ENCODE peak calls at places on chromosomes 12 and 14, in six cellular contexts. D, Q, E, S, I and K are unnamed samples.
A peak's percentile ranks its signal among the peaks of the same experiment; 100 is the strongest.

GRCh38 chr14:59870277-59871165 is at the start of gene RTN1:
- DNase-seq in D (no peak), Q (peak; percentile 25), E (peak; percentile 78), S (peak; percentile 6), I (peak; percentile 29), K (peak; percentile 3)

GRCh38 chr14:63644741-63645140 is 3.1 kb upstream of the WDR89 start:
- DNase-seq in D (no peak), Q (no peak), E (no peak), S (no peak), I (no peak), K (no peak)

GRCh38 chr12:43208221-43208620 is 343.8 kb downstream of the ADAMTS20 start:
- DNase-seq in D (no peak), Q (no peak), E (no peak), S (no peak), I (no peak), K (no peak)

GRCh38 chr14:22472935-22473854 is 115.8 kb downstream of the DAD1 start:
- DNase-seq in D (no peak), Q (peak; percentile 56), E (peak; percentile 66), S (peak; percentile 12), I (peak; percentile 25), K (peak; percentile 73)

GRCh38 chr12:11879306-11879705 is 191.4 kb upstream of the BCL2L14 start:
- DNase-seq in D (no peak), Q (no peak), E (no peak), S (no peak), I (peak; percentile 69), K (no peak)

GRCh38 chr12:104866286-104866685 is 91.8 kb downstream of the SLC41A2 start:
- DNase-seq in D (no peak), Q (no peak), E (no peak), S (no peak), I (peak; percentile 70), K (no peak)

GRCh38 chr12:131604146-131604844 is 106.6 kb upstream of the SFSWAP start:
- DNase-seq in D (no peak), Q (peak; percentile 31), E (no peak), S (no peak), I (no peak), K (no peak)

GRCh38 chr12:12903642-12904609 is 12.6 kb downstream of the GPRC5A start:
- DNase-seq in D (no peak), Q (peak; percentile 80), E (no peak), S (no peak), I (no peak), K (no peak)

GRCh38 chr12:27525373-27525772 is 1.4 kb downstream of the PPFIBP1 start:
- DNase-seq in D (no peak), Q (no peak), E (no peak), S (no peak), I (peak; percentile 81), K (no peak)

GRCh38 chr14:39469094-39469710 is 37.0 kb upstream of the FBXO33 start:
- DNase-seq in D (no peak), Q (peak; percentile 26), E (peak; percentile 56), S (no peak), I (no peak), K (peak; percentile 45)

GRCh38 chr12:67766370-67766769 is 117.8 kb downstream of the DYRK2 start:
- DNase-seq in D (no peak), Q (no peak), E (no peak), S (no peak), I (peak; percentile 90), K (no peak)

GRCh38 chr14:59679872-59680271 is 103.3 kb upstream of the CCDC175 start:
- DNase-seq in D (no peak), Q (no peak), E (no peak), S (no peak), I (no peak), K (no peak)

GRCh38 chr12:57521475-57522018 is 1.1 kb upstream of the MBD6 start:
- DNase-seq in D (no peak), Q (peak; percentile 58), E (peak; percentile 62), S (no peak), I (peak; percentile 61), K (no peak)

GRCh38 chr14:70754989-70755388 is 54.3 kb downstream of the MAP3K9 start:
- DNase-seq in D (no peak), Q (no peak), E (no peak), S (no peak), I (no peak), K (no peak)

DNA sequence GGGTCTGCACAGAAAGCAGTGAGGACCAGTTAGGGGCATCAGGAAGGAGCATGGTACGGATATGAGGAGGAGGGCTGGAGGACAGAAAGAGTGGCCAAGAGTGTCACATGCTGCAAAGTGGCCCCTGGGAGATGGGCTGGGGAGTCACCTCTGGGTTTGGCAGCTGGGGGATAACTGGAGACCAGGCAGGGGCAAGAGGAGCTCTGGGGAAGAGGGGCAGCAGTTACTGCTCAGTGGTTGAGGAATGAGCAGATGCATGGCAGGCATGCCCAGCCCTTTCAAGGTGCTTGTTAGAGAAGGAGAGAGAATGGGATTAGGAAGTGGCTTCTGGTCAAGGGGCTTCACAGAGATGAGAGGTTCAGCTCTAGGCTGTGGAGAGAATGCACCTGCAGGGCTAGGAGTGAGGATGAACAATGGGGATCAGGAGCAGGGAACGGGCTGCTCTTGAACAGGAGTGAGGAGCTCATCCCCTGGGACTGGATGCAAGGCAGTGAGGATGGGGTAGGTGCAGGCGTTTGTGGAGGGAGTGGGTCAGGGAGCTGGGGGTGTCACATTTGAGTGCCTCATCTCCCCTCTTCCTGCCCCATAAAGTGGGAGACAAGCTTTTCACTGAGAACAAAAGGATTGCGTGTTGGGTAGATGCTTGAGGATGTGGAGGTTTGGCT is 127.5 kb downstream of the PAPOLA start:
- DNase-seq in D (peak; percentile 85), Q (peak; percentile 4), E (peak; percentile 19), S (no peak), I (no peak), K (no peak)
- TF ChIP-seq POLR2A in D (no peak), Q (no peak), E (no peak), S (no peak), I (no peak), K (no peak)

DNA sequence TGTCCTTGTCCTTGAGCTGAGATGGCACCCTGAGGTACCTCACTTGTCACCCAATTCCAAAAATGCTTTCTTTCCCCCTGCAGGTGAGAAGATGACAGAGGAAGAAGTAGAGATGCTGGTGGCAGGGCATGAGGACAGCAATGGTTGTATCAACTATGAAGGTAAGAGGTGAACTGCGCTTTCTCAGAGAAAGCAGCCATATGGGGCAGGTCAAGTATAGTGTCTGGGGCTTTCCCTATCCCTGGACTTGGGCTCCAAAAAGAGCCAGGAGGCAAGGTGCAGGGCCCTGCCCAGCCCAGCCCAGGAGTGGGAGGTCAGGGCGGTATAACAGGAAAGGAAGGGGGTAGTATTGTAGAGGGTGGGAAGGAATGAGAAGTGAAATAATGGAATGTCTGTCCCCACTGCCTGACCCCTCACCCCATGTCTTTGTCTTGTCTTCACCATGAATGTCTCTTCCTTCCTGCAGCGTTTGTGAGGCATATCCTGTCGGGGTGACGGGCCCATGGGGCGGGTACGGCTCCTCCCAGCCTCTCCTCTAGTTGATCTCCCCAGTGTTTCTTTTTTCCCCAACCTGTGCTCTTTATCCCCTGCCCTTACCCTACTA is 2.1 kb downstream of the MYL6 start:
- DNase-seq in D (no peak), Q (peak; percentile 63), E (no peak), S (no peak), I (peak; percentile 35), K (no peak)
- TF ChIP-seq POLR2A in D (no peak), Q (peak; percentile 34), E (peak; percentile 86), S (peak; percentile 58), I (peak; percentile 57), K (no peak)

DNA sequence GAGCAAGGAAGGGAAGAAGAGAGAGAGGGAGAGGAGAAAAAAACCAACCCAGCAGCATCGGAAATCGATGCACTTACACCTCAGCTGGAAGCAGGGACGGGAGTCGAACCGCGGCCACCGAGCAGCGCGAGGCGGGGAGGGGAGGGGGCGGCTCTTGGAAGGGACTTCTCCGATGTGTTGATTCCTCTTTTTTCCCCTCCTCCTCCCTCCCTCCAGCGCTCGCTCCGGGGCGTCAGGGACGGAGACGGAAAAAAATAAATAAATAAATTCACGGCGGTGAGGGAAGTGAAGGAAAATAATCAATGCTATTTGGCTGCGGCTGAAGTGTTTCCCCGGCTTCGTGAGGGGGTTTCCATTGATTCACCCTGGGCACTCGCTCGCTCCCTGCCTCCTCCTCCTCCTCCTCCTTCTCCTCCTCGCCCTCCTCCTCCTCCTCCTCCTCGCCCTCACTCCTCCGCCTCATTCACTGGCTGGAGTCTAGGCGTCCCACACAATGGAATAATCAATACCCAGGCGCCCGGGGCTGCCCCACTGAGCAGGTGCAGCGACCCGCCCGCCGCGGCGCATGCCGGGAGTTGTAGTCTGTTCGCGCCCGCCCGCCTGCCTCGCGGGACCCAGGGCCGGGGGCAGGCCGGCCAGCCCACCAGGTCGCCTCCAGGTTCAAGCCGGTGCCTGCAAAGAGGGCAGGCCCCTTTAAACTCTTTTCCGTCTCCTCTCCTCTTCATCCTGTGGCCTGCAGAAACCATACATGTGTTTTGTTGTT is at the start of gene ZFHX2:
- DNase-seq in D (no peak), Q (peak; percentile 88), E (peak; percentile 92), S (peak; percentile 73), I (peak; percentile 49), K (peak; percentile 65)
- TF ChIP-seq POLR2A in D (no peak), Q (no peak), E (peak; percentile 87), S (no peak), I (no peak), K (peak; percentile 21)

DNA sequence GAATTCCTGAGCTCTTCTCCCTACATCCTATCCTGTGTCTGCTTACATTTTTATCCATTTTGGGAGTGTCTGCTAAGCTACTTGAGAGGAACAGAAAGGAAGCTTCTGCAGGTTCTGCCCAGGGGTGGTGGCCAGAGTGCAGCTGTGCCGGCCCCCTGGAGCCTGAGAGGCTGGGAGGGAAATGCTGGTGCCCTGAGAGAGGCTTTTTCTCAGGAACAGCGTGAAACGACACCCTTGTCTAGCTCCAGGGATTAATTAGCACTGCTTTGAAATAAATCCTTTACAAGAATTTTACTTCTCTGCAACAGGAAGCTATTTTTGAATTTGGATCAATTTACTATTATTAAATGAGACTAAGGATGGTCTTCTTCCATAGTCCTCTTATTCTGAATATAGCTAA is 165.3 kb downstream of the SLC15A5 start:
- DNase-seq in D (no peak), Q (no peak), E (no peak), S (no peak), I (no peak), K (no peak)
- TF ChIP-seq POLR2A in D (no peak), Q (no peak), E (no peak), S (no peak), I (no peak), K (no peak)

DNA sequence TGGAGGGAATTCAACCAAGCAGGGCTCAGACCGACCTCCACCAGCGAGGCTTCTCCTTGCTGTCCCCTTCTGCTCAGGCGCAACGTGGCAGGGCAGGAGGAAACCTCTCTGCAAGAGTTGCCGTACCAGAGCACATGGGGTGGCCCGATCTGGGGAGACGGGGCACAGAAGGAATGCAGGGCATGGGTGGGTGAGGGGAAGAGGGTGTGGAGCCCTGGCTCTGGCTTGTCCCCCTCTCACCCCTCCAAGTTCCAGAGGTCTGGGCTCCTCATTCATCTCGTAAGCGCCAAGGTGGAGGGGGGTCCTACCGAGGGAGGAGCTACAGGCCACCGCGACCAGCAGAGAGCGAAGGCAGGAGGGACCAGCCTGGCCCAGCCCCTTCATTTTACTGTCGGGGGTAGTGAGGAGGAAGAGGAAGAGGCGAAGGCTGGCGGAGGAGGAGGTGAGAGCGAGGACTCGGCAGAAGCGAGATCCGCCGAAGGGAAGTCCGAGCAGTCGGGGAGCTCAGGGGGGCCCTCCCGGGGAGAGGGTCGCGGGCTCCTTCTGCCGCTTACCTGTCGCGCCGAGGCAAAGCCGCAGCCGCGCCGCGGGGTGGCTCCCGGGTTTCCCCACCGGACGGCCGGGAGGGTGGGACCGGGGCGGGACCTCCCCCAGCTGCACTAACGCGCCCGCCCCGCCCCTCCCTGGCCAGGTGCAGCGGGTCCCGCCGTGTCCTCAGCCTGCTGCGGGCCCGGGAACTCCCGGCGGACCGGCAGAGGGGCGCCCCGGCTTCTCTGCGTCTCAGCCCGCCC is at the start of gene GALNT6:
- DNase-seq in D (no peak), Q (peak; percentile 87), E (peak; percentile 92), S (peak; percentile 91), I (no peak), K (peak; percentile 68)
- TF ChIP-seq POLR2A in D (no peak), Q (peak; percentile 34), E (peak; percentile 25), S (no peak), I (no peak), K (peak; percentile 54)